ENCODE peak calls at places on chromosome 1, in ten cellular contexts. A, J, G, B, L, D, N, V, T and M are unnamed samples.

GRCh38 chr1:20278692-20279130 is 12.0 kb upstream of the VWA5B1 start:
- DNase-seq in J (no peak), V (no peak), N (no peak), T (no peak), D (no peak), G (no peak), A (no peak), L (no peak), B (no peak), M (no peak)

GRCh38 chr1:9691726-9692125 is 40.2 kb downstream of the PIK3CD start:
- DNase-seq in B (no peak), D (no peak), L (no peak), J (no peak), G (no peak), V (no peak), T (no peak), A (peak; percentile 22), N (no peak), M (no peak)

GRCh38 chr1:153360190-153360589 is 2.5 kb downstream of the S100A9 start:
- DNase-seq in T (no peak), J (no peak), N (no peak), L (no peak), A (no peak), G (no peak), D (no peak), V (no peak), B (no peak), M (no peak)

GRCh38 chr1:207937204-207937603 is 26.3 kb upstream of the CD34 start:
- DNase-seq in V (no peak), A (no peak), T (no peak), D (no peak), N (no peak), J (no peak), B (no peak), G (no peak), L (no peak), M (no peak)

GRCh38 chr1:178267646-178268094 is 173.8 kb downstream of the RASAL2 start:
- DNase-seq in G (no peak), J (no peak), N (no peak), L (no peak), V (no peak), B (no peak), T (no peak), A (peak; percentile 40), D (no peak), M (no peak)

GRCh38 chr1:175635092-175635491 is 108.3 kb downstream of the TNR start:
- DNase-seq in G (no peak), V (no peak), L (no peak), N (no peak), B (no peak), T (no peak), J (no peak), A (no peak), D (no peak), M (no peak)

GRCh38 chr1:243490748-243491686 is 235.2 kb downstream of the SDCCAG8 start:
- DNase-seq in T (no peak), A (peak; percentile 77), V (no peak), D (no peak), N (no peak), L (no peak), J (no peak), G (no peak), B (no peak), M (no peak)

GRCh38 chr1:203099760-203100159 is 13.9 kb upstream of the MYOG start:
- DNase-seq in B (no peak), G (no peak), T (no peak), L (no peak), J (no peak), N (no peak), D (no peak), A (no peak), V (no peak), M (no peak)

GRCh38 chr1:236558069-236558468 is 34.3 kb downstream of the LGALS8 start:
- DNase-seq in J (no peak), T (no peak), N (no peak), L (no peak), B (no peak), V (no peak), D (no peak), A (no peak), G (no peak), M (no peak)

GRCh38 chr1:11701551-11701961 is 10.0 kb downstream of the DRAXIN start:
- DNase-seq in B (no peak), G (no peak), D (no peak), V (peak; percentile 10), A (no peak), N (no peak), T (no peak), L (no peak), J (no peak), M (no peak)

GRCh38 chr1:15723631-15724246 is 12.3 kb upstream of the SLC25A34 start:
- DNase-seq in G (no peak), D (no peak), A (no peak), B (no peak), V (no peak), J (no peak), L (no peak), N (no peak), T (peak; percentile 33), M (no peak)

GRCh38 chr1:42214447-42214871 is 49.9 kb upstream of the GUCA2A start:
- DNase-seq in V (peak; percentile 72), N (no peak), B (no peak), D (no peak), L (no peak), A (peak; percentile 80), G (no peak), T (no peak), J (peak; percentile 47), M (no peak)

GRCh38 chr1:215523128-215523861 is 43.8 kb upstream of the KCTD3 start:
- DNase-seq in D (no peak), J (no peak), A (peak; percentile 52), V (no peak), B (no peak), L (no peak), T (no peak), N (no peak), G (no peak), M (no peak)

GRCh38 chr1:10510520-10511493 is 36.1 kb downstream of the PEX14 start:
- DNase-seq in J (peak; percentile 44), D (no peak), G (no peak), L (no peak), B (peak; percentile 72), V (no peak), A (peak; percentile 94), N (peak; percentile 81), T (no peak), M (peak; percentile 62)

DNA sequence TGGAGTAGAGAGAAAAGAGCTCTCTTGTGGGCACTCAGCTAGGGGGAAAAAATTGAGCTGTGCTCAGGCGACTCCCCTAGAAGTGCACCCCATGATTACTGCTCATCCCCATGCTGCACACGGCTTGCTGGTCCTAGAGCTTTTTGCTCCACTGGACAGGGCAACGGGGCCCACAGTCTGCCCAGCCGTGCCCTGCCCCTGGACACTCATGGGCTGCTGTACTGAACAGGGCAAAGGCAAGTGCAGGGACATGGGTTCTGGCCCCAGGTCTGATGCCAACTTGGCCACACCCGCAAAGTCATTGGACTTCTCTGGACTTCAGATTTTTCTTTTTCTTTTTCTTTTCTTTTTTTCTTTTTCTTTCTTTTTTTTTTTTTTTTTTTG is 42.8 kb upstream of the TARBP1 start:
- DNase-seq in G (no peak), D (no peak), N (no peak), J (no peak), B (no peak), L (no peak), T (no peak), A (no peak), V (no peak), M (no peak)
- H3K4me1 ChIP-seq in G (peaks cover 15% of the 10 kb centered on the region), D (peaks cover 56% of the 10 kb centered on the region), N (peaks cover 15% of the 10 kb centered on the region), J (peaks cover 11% of the 10 kb centered on the region), B (peaks cover 10% of the 10 kb centered on the region), L (peaks cover 3% of the 10 kb centered on the region), T (peaks cover 6% of the 10 kb centered on the region), A (peaks cover 15% of the 10 kb centered on the region), V (peaks cover 11% of the 10 kb centered on the region), M (peaks cover 5% of the 10 kb centered on the region)

GRCh38 chr1:8340456-8340855 is 22.5 kb downstream of the SLC45A1 start:
- DNase-seq in N (no peak), J (no peak), D (no peak), G (no peak), T (no peak), L (no peak), V (no peak), B (no peak), A (no peak), M (no peak)

GRCh38 chr1:8339203-8339600 is 21.3 kb downstream of the SLC45A1 start:
- DNase-seq in D (no peak), A (no peak), J (no peak), G (no peak), T (no peak), N (no peak), B (no peak), V (no peak), L (no peak), M (no peak)

GRCh38 chr1:8338526-8339202 is 20.8 kb downstream of the SLC45A1 start:
- DNase-seq in T (no peak), G (no peak), V (no peak), B (no peak), D (no peak), J (no peak), A (no peak), N (no peak), L (no peak), M (no peak)

GRCh38 chr1:8335246-8335645 is 17.3 kb downstream of the SLC45A1 start:
- DNase-seq in T (no peak), A (no peak), J (no peak), N (no peak), B (no peak), D (peak; percentile 40), V (no peak), G (peak; percentile 37), L (no peak), M (no peak)

GRCh38 chr1:8337776-8338525 is 20.0 kb downstream of the SLC45A1 start:
- DNase-seq in G (peak; percentile 58), T (no peak), D (no peak), A (no peak), N (no peak), L (no peak), J (no peak), V (no peak), B (no peak), M (no peak)
- H3K4me1 ChIP-seq in G (no peaks in the 10 kb centered on the region), T (no peaks in the 10 kb centered on the region), D (peaks cover 2% of the 10 kb centered on the region), A (peaks cover 2% of the 10 kb centered on the region), N (no peaks in the 10 kb centered on the region), L (no peaks in the 10 kb centered on the region), J (peaks cover 3% of the 10 kb centered on the region), V (peaks cover under 1% of the 10 kb centered on the region), B (no peaks in the 10 kb centered on the region), M (no peaks in the 10 kb centered on the region)

GRCh38 chr1:157040802-157041201 is 4.7 kb downstream of the ARHGEF11 start:
- DNase-seq in L (no peak), B (no peak), A (peak; percentile 81), N (no peak), G (no peak), J (no peak), D (no peak), T (no peak), V (no peak), M (no peak)
- H3K4me1 ChIP-seq in L (no peaks in the 10 kb centered on the region), B (peaks cover 21% of the 10 kb centered on the region), A (peaks cover 10% of the 10 kb centered on the region), N (no peaks in the 10 kb centered on the region), G (peaks cover 31% of the 10 kb centered on the region), J (peaks cover 43% of the 10 kb centered on the region), D (peaks cover 54% of the 10 kb centered on the region), T (peaks cover 21% of the 10 kb centered on the region), V (peaks cover 8% of the 10 kb centered on the region), M (peaks cover 5% of the 10 kb centered on the region)

DNA sequence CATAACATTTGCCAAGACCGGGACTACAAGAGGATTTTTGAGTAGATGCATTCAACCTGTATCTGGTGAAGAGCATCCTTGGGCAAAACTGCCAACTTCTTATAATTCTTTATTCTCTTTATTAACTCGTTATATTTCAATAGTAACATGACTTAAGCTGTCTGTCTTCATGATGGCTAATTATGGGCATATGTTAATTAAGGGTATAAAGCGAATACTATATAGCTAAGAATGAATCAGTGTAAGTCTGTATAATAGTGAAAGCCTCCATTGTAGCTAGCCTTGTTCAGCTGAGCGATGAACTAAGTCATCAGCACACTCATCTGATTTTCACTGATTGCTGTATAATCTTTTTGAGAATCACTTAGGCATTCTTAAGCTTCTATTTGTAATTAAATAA is 41.9 kb downstream of the XCL1 start:
- DNase-seq in T (no peak), J (no peak), V (no peak), N (no peak), L (no peak), A (no peak), B (no peak), G (no peak), D (no peak), M (no peak)
- H3K4me1 ChIP-seq in T (peaks cover 2% of the 10 kb centered on the region), J (peaks cover 8% of the 10 kb centered on the region), V (no peaks in the 10 kb centered on the region), N (no peaks in the 10 kb centered on the region), L (no peaks in the 10 kb centered on the region), A (no peaks in the 10 kb centered on the region), B (no peaks in the 10 kb centered on the region), G (no peaks in the 10 kb centered on the region), D (no peaks in the 10 kb centered on the region), M (no peaks in the 10 kb centered on the region)